ENCODE peak calls at places on chromosomes 3 and 15, in five cellular contexts. One of them, this sample, is unnamed.

GRCh38 chr3:114745322-114746240 is 401.5 kb downstream of the ZBTB20 start:
- DNase-seq in Caco-2: peak; percentile 67
- DNase-seq in activated CD8-positive, alpha-beta memory T cell treated with anti-CD3 and anti-CD28 coated beads for 48 hours: no peak
- DNase-seq in NCI-H774: no peak
- DNase-seq in colonic mucosa: peak; percentile 50
- DNase-seq in this sample: no peak

GRCh38 chr15:77607111-77607893 is 25.4 kb downstream of the LINGO1 start:
- DNase-seq in Caco-2: no peak
- DNase-seq in activated CD8-positive, alpha-beta memory T cell treated with anti-CD3 and anti-CD28 coated beads for 48 hours: no peak
- DNase-seq in NCI-H774: no peak
- DNase-seq in colonic mucosa: no peak
- DNase-seq in this sample: no peak

GRCh38 chr3:82654708-82655107 is 893.3 kb upstream of the GBE1 start:
- DNase-seq in Caco-2: no peak
- DNase-seq in activated CD8-positive, alpha-beta memory T cell treated with anti-CD3 and anti-CD28 coated beads for 48 hours: no peak
- DNase-seq in NCI-H774: no peak
- DNase-seq in colonic mucosa: no peak
- DNase-seq in this sample: no peak

GRCh38 chr15:52783929-52784798 is 6.0 kb downstream of the ONECUT1 start:
- DNase-seq in Caco-2: no peak
- DNase-seq in activated CD8-positive, alpha-beta memory T cell treated with anti-CD3 and anti-CD28 coated beads for 48 hours: no peak
- DNase-seq in NCI-H774: no peak
- DNase-seq in colonic mucosa: no peak
- DNase-seq in this sample: peak; percentile 76

GRCh38 chr3:29091599-29092189 is 189.2 kb upstream of the RBMS3 start:
- DNase-seq in Caco-2: no peak
- DNase-seq in activated CD8-positive, alpha-beta memory T cell treated with anti-CD3 and anti-CD28 coated beads for 48 hours: no peak
- DNase-seq in NCI-H774: no peak
- DNase-seq in colonic mucosa: no peak
- DNase-seq in this sample: no peak

GRCh38 chr3:185172086-185173049 is 19.5 kb upstream of the C3orf70 start:
- DNase-seq in Caco-2: no peak
- DNase-seq in activated CD8-positive, alpha-beta memory T cell treated with anti-CD3 and anti-CD28 coated beads for 48 hours: no peak
- DNase-seq in NCI-H774: no peak
- DNase-seq in colonic mucosa: peak; percentile 36
- DNase-seq in this sample: no peak

GRCh38 chr3:191094057-191094456 is 105.0 kb upstream of the OSTN start:
- DNase-seq in Caco-2: no peak
- DNase-seq in activated CD8-positive, alpha-beta memory T cell treated with anti-CD3 and anti-CD28 coated beads for 48 hours: no peak
- DNase-seq in NCI-H774: no peak
- DNase-seq in colonic mucosa: no peak
- DNase-seq in this sample: no peak

GRCh38 chr15:34358367-34358766 is 8.6 kb downstream of the LPCAT4 start:
- DNase-seq in Caco-2: no peak
- DNase-seq in activated CD8-positive, alpha-beta memory T cell treated with anti-CD3 and anti-CD28 coated beads for 48 hours: no peak
- DNase-seq in NCI-H774: no peak
- DNase-seq in colonic mucosa: no peak
- DNase-seq in this sample: no peak

GRCh38 chr3:16548721-16549120 is 35.2 kb upstream of the RFTN1 start:
- DNase-seq in Caco-2: no peak
- DNase-seq in activated CD8-positive, alpha-beta memory T cell treated with anti-CD3 and anti-CD28 coated beads for 48 hours: no peak
- DNase-seq in NCI-H774: no peak
- DNase-seq in colonic mucosa: no peak
- DNase-seq in this sample: no peak

GRCh38 chr3:46930945-46931403 is 45.6 kb downstream of the CCDC12 start:
- DNase-seq in Caco-2: no peak
- DNase-seq in activated CD8-positive, alpha-beta memory T cell treated with anti-CD3 and anti-CD28 coated beads for 48 hours: no peak
- DNase-seq in NCI-H774: no peak
- DNase-seq in colonic mucosa: no peak
- DNase-seq in this sample: peak; percentile 92

GRCh38 chr3:64740232-64740631 is 52.4 kb upstream of the ADAMTS9 start:
- DNase-seq in Caco-2: no peak
- DNase-seq in activated CD8-positive, alpha-beta memory T cell treated with anti-CD3 and anti-CD28 coated beads for 48 hours: no peak
- DNase-seq in NCI-H774: no peak
- DNase-seq in colonic mucosa: no peak
- DNase-seq in this sample: peak; percentile 8

GRCh38 chr3:80998022-80998421 is 763.4 kb downstream of the GBE1 start:
- DNase-seq in Caco-2: no peak
- DNase-seq in activated CD8-positive, alpha-beta memory T cell treated with anti-CD3 and anti-CD28 coated beads for 48 hours: no peak
- DNase-seq in NCI-H774: no peak
- DNase-seq in colonic mucosa: no peak
- DNase-seq in this sample: no peak

GRCh38 chr3:9179826-9180763 is 69.4 kb downstream of the SRGAP3 start:
- DNase-seq in Caco-2: no peak
- DNase-seq in activated CD8-positive, alpha-beta memory T cell treated with anti-CD3 and anti-CD28 coated beads for 48 hours: no peak
- DNase-seq in NCI-H774: no peak
- DNase-seq in colonic mucosa: no peak
- DNase-seq in this sample: no peak

GRCh38 chr3:34175636-34176186 is 377.3 kb downstream of the PDCD6IP start:
- DNase-seq in Caco-2: no peak
- DNase-seq in activated CD8-positive, alpha-beta memory T cell treated with anti-CD3 and anti-CD28 coated beads for 48 hours: no peak
- DNase-seq in NCI-H774: no peak
- DNase-seq in colonic mucosa: no peak
- DNase-seq in this sample: no peak

GRCh38 chr3:123099331-123100191 is 32.7 kb downstream of the PDIA5 start:
- DNase-seq in Caco-2: no peak
- DNase-seq in activated CD8-positive, alpha-beta memory T cell treated with anti-CD3 and anti-CD28 coated beads for 48 hours: no peak
- DNase-seq in NCI-H774: no peak
- DNase-seq in colonic mucosa: no peak
- DNase-seq in this sample: peak; percentile 44

GRCh38 chr3:111598552-111598951 is 3.4 kb upstream of the ZBED2 start:
- DNase-seq in Caco-2: no peak
- DNase-seq in activated CD8-positive, alpha-beta memory T cell treated with anti-CD3 and anti-CD28 coated beads for 48 hours: no peak
- DNase-seq in NCI-H774: no peak
- DNase-seq in colonic mucosa: no peak
- DNase-seq in this sample: no peak

GRCh38 chr3:99410789-99411311 is 227.5 kb upstream of the COL8A1 start:
- DNase-seq in Caco-2: no peak
- DNase-seq in activated CD8-positive, alpha-beta memory T cell treated with anti-CD3 and anti-CD28 coated beads for 48 hours: no peak
- DNase-seq in NCI-H774: no peak
- DNase-seq in colonic mucosa: no peak
- DNase-seq in this sample: no peak

GRCh38 chr3:179801831-179802230 is 149.0 kb downstream of the USP13 start:
- DNase-seq in Caco-2: no peak
- DNase-seq in activated CD8-positive, alpha-beta memory T cell treated with anti-CD3 and anti-CD28 coated beads for 48 hours: no peak
- DNase-seq in NCI-H774: no peak
- DNase-seq in colonic mucosa: no peak
- DNase-seq in this sample: no peak

GRCh38 chr15:66945286-66945685 is 120.1 kb upstream of the SMAD3 start:
- DNase-seq in Caco-2: peak; percentile 12
- DNase-seq in activated CD8-positive, alpha-beta memory T cell treated with anti-CD3 and anti-CD28 coated beads for 48 hours: no peak
- DNase-seq in NCI-H774: no peak
- DNase-seq in colonic mucosa: no peak
- DNase-seq in this sample: no peak

GRCh38 chr3:46708401-46709146 is 7.4 kb downstream of the TMIE start:
- DNase-seq in Caco-2: peak; percentile 23
- DNase-seq in activated CD8-positive, alpha-beta memory T cell treated with anti-CD3 and anti-CD28 coated beads for 48 hours: no peak
- DNase-seq in NCI-H774: no peak
- DNase-seq in colonic mucosa: no peak
- DNase-seq in this sample: no peak

GRCh38 chr3:193853511-193854219 is 260.7 kb downstream of the OPA1 start:
- DNase-seq in Caco-2: no peak
- DNase-seq in activated CD8-positive, alpha-beta memory T cell treated with anti-CD3 and anti-CD28 coated beads for 48 hours: no peak
- DNase-seq in NCI-H774: no peak
- DNase-seq in colonic mucosa: peak; percentile 54
- DNase-seq in this sample: peak; percentile 32

GRCh38 chr15:62783303-62783957 is 259.1 kb upstream of the TPM1 start:
- DNase-seq in Caco-2: no peak
- DNase-seq in activated CD8-positive, alpha-beta memory T cell treated with anti-CD3 and anti-CD28 coated beads for 48 hours: no peak
- DNase-seq in NCI-H774: no peak
- DNase-seq in colonic mucosa: no peak
- DNase-seq in this sample: no peak

GRCh38 chr15:69340243-69340991 is 41.7 kb downstream of the PAQR5 start:
- DNase-seq in Caco-2: no peak
- DNase-seq in activated CD8-positive, alpha-beta memory T cell treated with anti-CD3 and anti-CD28 coated beads for 48 hours: no peak
- DNase-seq in NCI-H774: no peak
- DNase-seq in colonic mucosa: no peak
- DNase-seq in this sample: no peak

GRCh38 chr15:80776420-80777045 is 2.6 kb upstream of the CEMIP start:
- DNase-seq in Caco-2: peak; percentile 65
- DNase-seq in activated CD8-positive, alpha-beta memory T cell treated with anti-CD3 and anti-CD28 coated beads for 48 hours: peak; percentile 54
- DNase-seq in NCI-H774: peak; percentile 65
- DNase-seq in colonic mucosa: peak; percentile 84
- DNase-seq in this sample: peak; percentile 74

GRCh38 chr3:128343287-128344045 is 123.2 kb downstream of the DNAJB8 start:
- DNase-seq in Caco-2: peak; percentile 82
- DNase-seq in activated CD8-positive, alpha-beta memory T cell treated with anti-CD3 and anti-CD28 coated beads for 48 hours: no peak
- DNase-seq in NCI-H774: peak; percentile 44
- DNase-seq in colonic mucosa: peak; percentile 41
- DNase-seq in this sample: peak; percentile 83

GRCh38 chr3:7285502-7285901 is 424.6 kb downstream of the GRM7 start:
- DNase-seq in Caco-2: no peak
- DNase-seq in activated CD8-positive, alpha-beta memory T cell treated with anti-CD3 and anti-CD28 coated beads for 48 hours: no peak
- DNase-seq in NCI-H774: no peak
- DNase-seq in colonic mucosa: no peak
- DNase-seq in this sample: no peak

GRCh38 chr3:128804817-128805166 is 74.6 kb upstream of the ACAD9 start:
- DNase-seq in Caco-2: no peak
- DNase-seq in activated CD8-positive, alpha-beta memory T cell treated with anti-CD3 and anti-CD28 coated beads for 48 hours: no peak
- DNase-seq in NCI-H774: no peak
- DNase-seq in colonic mucosa: no peak
- DNase-seq in this sample: no peak

GRCh38 chr3:42753757-42754156 is 19.3 kb downstream of the CCDC13 start:
- DNase-seq in Caco-2: no peak
- DNase-seq in activated CD8-positive, alpha-beta memory T cell treated with anti-CD3 and anti-CD28 coated beads for 48 hours: no peak
- DNase-seq in NCI-H774: no peak
- DNase-seq in colonic mucosa: no peak
- DNase-seq in this sample: no peak

GRCh38 chr3:50318615-50319014 is 3.9 kb downstream of the HYAL2 start:
- DNase-seq in Caco-2: no peak
- DNase-seq in activated CD8-positive, alpha-beta memory T cell treated with anti-CD3 and anti-CD28 coated beads for 48 hours: no peak
- DNase-seq in NCI-H774: no peak
- DNase-seq in colonic mucosa: no peak
- DNase-seq in this sample: no peak

GRCh38 chr3:17941134-17941533 is 198.7 kb upstream of the TBC1D5 start:
- DNase-seq in Caco-2: no peak
- DNase-seq in activated CD8-positive, alpha-beta memory T cell treated with anti-CD3 and anti-CD28 coated beads for 48 hours: no peak
- DNase-seq in NCI-H774: no peak
- DNase-seq in colonic mucosa: no peak
- DNase-seq in this sample: no peak

GRCh38 chr3:101730839-101731238 is 6.4 kb downstream of the CEP97 start:
- DNase-seq in Caco-2: no peak
- DNase-seq in activated CD8-positive, alpha-beta memory T cell treated with anti-CD3 and anti-CD28 coated beads for 48 hours: no peak
- DNase-seq in NCI-H774: no peak
- DNase-seq in colonic mucosa: no peak
- DNase-seq in this sample: no peak

GRCh38 chr3:134685881-134686802 is 35.3 kb upstream of the KY start:
- DNase-seq in Caco-2: no peak
- DNase-seq in activated CD8-positive, alpha-beta memory T cell treated with anti-CD3 and anti-CD28 coated beads for 48 hours: no peak
- DNase-seq in NCI-H774: no peak
- DNase-seq in colonic mucosa: no peak
- DNase-seq in this sample: no peak

GRCh38 chr3:143037867-143038266 is 36.5 kb downstream of the U2SURP start:
- DNase-seq in Caco-2: no peak
- DNase-seq in activated CD8-positive, alpha-beta memory T cell treated with anti-CD3 and anti-CD28 coated beads for 48 hours: no peak
- DNase-seq in NCI-H774: no peak
- DNase-seq in colonic mucosa: no peak
- DNase-seq in this sample: no peak